ENCODE peak calls at places on chromosome 3, in five cellular contexts. One of them, this sample, is unnamed.

GRCh38 chr3:145899229-145899628 is 261.8 kb downstream of the PLOD2 start:
- DNase-seq in SK-N-MC: peak
- DNase-seq in nucleus accumbens: no peak
- DNase-seq in astrocyte of the cerebellum: no peak
- DNase-seq in NCI-H774: no peak
- DNase-seq in this sample: no peak

GRCh38 chr3:38031022-38031994 is 1.9 kb upstream of the PLCD1 start:
- DNase-seq in nucleus accumbens: no peak
- DNase-seq in NCI-H774: no peak
- DNase-seq in astrocyte of the cerebellum: no peak
- DNase-seq in SK-N-MC: no peak
- DNase-seq in this sample: peak

GRCh38 chr3:127673191-127674098 is 693 bp downstream of the ABTB1 start:
- DNase-seq in nucleus accumbens: no peak
- DNase-seq in SK-N-MC: no peak
- DNase-seq in astrocyte of the cerebellum: no peak
- DNase-seq in NCI-H774: peak
- DNase-seq in this sample: no peak

GRCh38 chr3:137110392-137110996 is 152.7 kb downstream of the IL20RB start:
- DNase-seq in NCI-H774: no peak
- DNase-seq in SK-N-MC: peak
- DNase-seq in nucleus accumbens: no peak
- DNase-seq in astrocyte of the cerebellum: peak
- DNase-seq in this sample: peak

GRCh38 chr3:13114811-13115615 is 41.8 kb upstream of the IQSEC1 start:
- DNase-seq in nucleus accumbens: no peak
- DNase-seq in astrocyte of the cerebellum: no peak
- DNase-seq in NCI-H774: no peak
- DNase-seq in SK-N-MC: no peak
- DNase-seq in this sample: no peak

GRCh38 chr3:160343132-160343531 is 55.9 kb downstream of the IFT80 start:
- DNase-seq in NCI-H774: peak
- DNase-seq in SK-N-MC: no peak
- DNase-seq in nucleus accumbens: no peak
- DNase-seq in astrocyte of the cerebellum: peak
- DNase-seq in this sample: peak

GRCh38 chr3:102053375-102053989 is 204.2 kb downstream of the NFKBIZ start:
- DNase-seq in nucleus accumbens: no peak
- DNase-seq in NCI-H774: no peak
- DNase-seq in astrocyte of the cerebellum: peak
- DNase-seq in SK-N-MC: no peak
- DNase-seq in this sample: peak

GRCh38 chr3:159721324-159721723 is 267.3 kb upstream of the IL12A start:
- DNase-seq in SK-N-MC: no peak
- DNase-seq in NCI-H774: no peak
- DNase-seq in nucleus accumbens: no peak
- DNase-seq in astrocyte of the cerebellum: no peak
- DNase-seq in this sample: no peak

GRCh38 chr3:28151608-28152228 is 89.7 kb upstream of the CMC1 start:
- DNase-seq in NCI-H774: no peak
- DNase-seq in nucleus accumbens: no peak
- DNase-seq in astrocyte of the cerebellum: no peak
- DNase-seq in SK-N-MC: no peak
- DNase-seq in this sample: peak

GRCh38 chr3:66463054-66463631 is 37.7 kb downstream of the LRIG1 start:
- DNase-seq in SK-N-MC: no peak
- DNase-seq in NCI-H774: no peak
- DNase-seq in nucleus accumbens: no peak
- DNase-seq in astrocyte of the cerebellum: no peak
- DNase-seq in this sample: peak

GRCh38 chr3:4644954-4645353 is 151.8 kb downstream of the ITPR1 start:
- DNase-seq in SK-N-MC: no peak
- DNase-seq in astrocyte of the cerebellum: peak
- DNase-seq in NCI-H774: no peak
- DNase-seq in nucleus accumbens: no peak
- DNase-seq in this sample: no peak

GRCh38 chr3:134103470-134103869 is 73.7 kb upstream of the SLCO2A1 start:
- DNase-seq in NCI-H774: no peak
- DNase-seq in astrocyte of the cerebellum: no peak
- DNase-seq in nucleus accumbens: no peak
- DNase-seq in SK-N-MC: no peak
- DNase-seq in this sample: no peak

GRCh38 chr3:149784064-149784704 is 8.2 kb downstream of the ANKUB1 start:
- DNase-seq in NCI-H774: no peak
- DNase-seq in SK-N-MC: no peak
- DNase-seq in nucleus accumbens: no peak
- DNase-seq in astrocyte of the cerebellum: peak
- DNase-seq in this sample: no peak

GRCh38 chr3:145124886-145125285 is 1036.1 kb downstream of the PLOD2 start:
- DNase-seq in NCI-H774: no peak
- DNase-seq in astrocyte of the cerebellum: peak
- DNase-seq in nucleus accumbens: no peak
- DNase-seq in SK-N-MC: no peak
- DNase-seq in this sample: no peak

GRCh38 chr3:33392703-33393125 is 47.5 kb downstream of the UBP1 start:
- DNase-seq in nucleus accumbens: no peak
- DNase-seq in NCI-H774: no peak
- DNase-seq in SK-N-MC: no peak
- DNase-seq in astrocyte of the cerebellum: peak
- DNase-seq in this sample: peak

GRCh38 chr3:71409352-71409751 is 174.2 kb downstream of the FOXP1 start:
- DNase-seq in SK-N-MC: no peak
- DNase-seq in NCI-H774: no peak
- DNase-seq in astrocyte of the cerebellum: no peak
- DNase-seq in nucleus accumbens: no peak
- DNase-seq in this sample: no peak

GRCh38 chr3:197181751-197182150 is 116.7 kb downstream of the DLG1 start:
- DNase-seq in astrocyte of the cerebellum: no peak
- DNase-seq in NCI-H774: no peak
- DNase-seq in nucleus accumbens: no peak
- DNase-seq in SK-N-MC: no peak
- DNase-seq in this sample: no peak

GRCh38 chr3:123773681-123774431 is 110.3 kb downstream of the MYLK start:
- DNase-seq in SK-N-MC: no peak
- DNase-seq in NCI-H774: no peak
- DNase-seq in astrocyte of the cerebellum: peak
- DNase-seq in nucleus accumbens: peak
- DNase-seq in this sample: peak